ENCODE peak calls at places on chromosomes 11 and 22, in nine cellular contexts. F is mammary epithelial cell; P is tibial nerve; W is GM23338; U is body of pancreas; E is CD4-positive, alpha-beta memory T cell; I is adrenal gland; K is fibroblast of lung; H is pancreas. L is an unnamed sample. For H3K4me1, the result is how much of the 10 kb centered on the place peaks cover.

GRCh38 chr22:49574205-49574604 is 253.5 kb downstream of the BRD1 start:
- DNase-seq in U (no peak), P (no peak), K (no peak), W (no peak), E (no peak), F (no peak), H (no peak), I (no peak), L (no peak)

GRCh38 chr11:92216789-92217188 is 7.8 kb upstream of the FAT3 start:
- DNase-seq in E (no peak), P (no peak), K (no peak), W (peak), H (no peak), F (no peak), I (no peak), U (no peak), L (no peak)

GRCh38 chr11:100774132-100774531 is 87.0 kb downstream of the ARHGAP42 start:
- DNase-seq in I (no peak), K (no peak), P (no peak), H (no peak), W (no peak), U (no peak), E (no peak), F (no peak), L (no peak)

GRCh38 chr11:68300076-68300830 is 12.1 kb upstream of the LRP5 start:
- DNase-seq in H (no peak), F (no peak), U (no peak), P (no peak), K (no peak), W (no peak), E (no peak), I (no peak), L (no peak)

GRCh38 chr22:23834830-23835772 is 3.7 kb downstream of the DERL3 start:
- DNase-seq in K (no peak), W (no peak), U (peak), P (no peak), H (peak), E (no peak), F (no peak), I (peak), L (no peak)

GRCh38 chr11:61746654-61747388 is 5.6 kb upstream of the MYRF start:
- DNase-seq in P (no peak), E (no peak), K (no peak), W (no peak), U (no peak), F (no peak), H (no peak), I (no peak), L (no peak)

GRCh38 chr11:86873573-86874083 is 73.3 kb downstream of the PRSS23 start:
- DNase-seq in I (no peak), P (no peak), F (no peak), W (no peak), E (no peak), H (no peak), U (no peak), K (peak), L (no peak)

GRCh38 chr11:59141191-59141590 is 1.5 kb upstream of the FAM111A start:
- DNase-seq in H (no peak), P (no peak), I (no peak), K (no peak), E (no peak), W (no peak), F (no peak), U (no peak), L (no peak)

GRCh38 chr22:45263790-45264269 is 20.9 kb upstream of the UPK3A start:
- DNase-seq in U (peak), I (peak), E (no peak), F (peak), H (peak), P (peak), K (peak), W (peak), L (peak)

GRCh38 chr11:97224396-97224795 is 834.6 kb downstream of the JRKL start:
- DNase-seq in F (no peak), H (no peak), P (no peak), W (no peak), K (no peak), U (no peak), I (no peak), E (no peak), L (no peak)

GRCh38 chr22:28029962-28030361 is 110.9 kb upstream of the PITPNB start:
- DNase-seq in H (no peak), P (no peak), U (no peak), E (no peak), W (no peak), I (no peak), F (no peak), K (no peak), L (no peak)

GRCh38 chr11:41051919-41052630 is 407.4 kb downstream of the LRRC4C start:
- DNase-seq in P (no peak), I (no peak), U (no peak), E (no peak), H (no peak), F (peak), K (no peak), W (no peak), L (no peak)

GRCh38 chr11:68282141-68282860 is 10.5 kb upstream of the C11orf24 start:
- DNase-seq in E (peak), F (peak), H (no peak), P (no peak), W (no peak), U (no peak), I (no peak), K (no peak), L (no peak)

GRCh38 chr11:43788394-43788793 is 92.2 kb upstream of the ALKBH3 start:
- DNase-seq in H (no peak), K (no peak), E (no peak), U (peak), I (peak), P (no peak), W (no peak), F (no peak), L (no peak)

GRCh38 chr22:42717197-42717967 is 3.3 kb downstream of the A4GALT start:
- DNase-seq in K (no peak), W (peak), P (no peak), H (no peak), E (no peak), F (peak), U (no peak), I (no peak), L (no peak)

GRCh38 chr11:73980001-73980960 is 2.4 kb downstream of the UCP2 start:
- DNase-seq in I (peak), K (no peak), F (peak), W (peak), P (no peak), U (peak), H (peak), E (peak), L (no peak)
- H3K4me1 ChIP-seq in I (under half), K (under half), F (under half), W (under half), P (under half), U (under half), H (under half), E (half or more), L (under half)

DNA sequence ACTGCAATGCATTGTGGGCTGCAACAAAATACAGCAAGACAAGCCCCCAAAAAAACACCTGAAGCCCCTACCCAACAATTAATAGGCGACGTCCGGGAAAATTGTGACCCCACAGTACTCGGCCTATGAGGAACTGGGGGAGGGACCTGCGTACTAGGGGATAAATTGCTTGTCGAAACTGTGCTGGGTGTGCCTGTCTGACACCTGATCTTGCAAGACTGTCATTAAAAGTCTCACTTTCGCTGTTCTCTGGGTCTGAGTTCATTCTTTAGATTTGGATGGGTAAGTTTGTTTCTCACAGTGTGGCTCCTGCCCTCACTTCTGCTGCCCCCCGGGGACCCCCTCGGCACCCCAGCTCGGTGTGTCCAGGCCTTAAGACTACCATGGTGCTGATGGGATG is 15.2 kb downstream of the TANGO2 start:
- DNase-seq in I (no peak), K (no peak), E (no peak), H (no peak), U (no peak), P (no peak), F (no peak), W (no peak), L (no peak)
- H3K4me1 ChIP-seq in I (under half), K (under half), E (under half), H (under half), U (under half), P (under half), F (under half), W (under half), L (under half)

GRCh38 chr11:121478895-121479281 is 26.1 kb upstream of the SORL1-AS1 start:
- DNase-seq in F (no peak), U (no peak), H (no peak), E (no peak), P (no peak), K (no peak), W (no peak), I (no peak), L (no peak)
- H3K4me1 ChIP-seq in F (under half), U (under half), H (under half), E (half or more), P (under half), K (under half), W (under half), I (under half), L (under half)

GRCh38 chr22:29312218-29313125 is 3.0 kb downstream of the RASL10A start:
- DNase-seq in W (no peak), P (peak), I (peak), U (no peak), F (no peak), E (no peak), H (peak), K (no peak), L (peak)
- H3K4me1 ChIP-seq in W (under half), P (half or more), I (half or more), U (half or more), F (under half), E (under half), H (under half), K (under half), L (under half)

GRCh38 chr11:72633068-72633467 is 41.2 kb downstream of the PDE2A start:
- DNase-seq in U (no peak), H (no peak), F (no peak), I (peak), K (no peak), W (no peak), P (no peak), E (no peak), L (no peak)
- H3K4me1 ChIP-seq in U (under half), H (under half), F (under half), I (under half), K (under half), W (under half), P (under half), E (under half), L (under half)

GRCh38 chr11:130512662-130513061 is 64.2 kb downstream of the ADAMTS15 start:
- DNase-seq in W (no peak), H (no peak), K (no peak), P (no peak), E (no peak), F (no peak), U (no peak), I (no peak), L (no peak)

GRCh38 chr11:130509942-130510341 is 61.5 kb downstream of the ADAMTS15 start:
- DNase-seq in P (no peak), F (no peak), U (no peak), H (no peak), W (no peak), E (no peak), I (no peak), K (no peak), L (no peak)

GRCh38 chr11:130513132-130513531 is 64.7 kb downstream of the ADAMTS15 start:
- DNase-seq in U (no peak), W (no peak), P (no peak), E (no peak), K (peak), F (no peak), I (no peak), H (no peak), L (no peak)

GRCh38 chr11:130510407-130511006 is 62.1 kb downstream of the ADAMTS15 start:
- DNase-seq in I (no peak), K (peak), F (no peak), W (no peak), H (no peak), U (peak), P (no peak), E (no peak), L (no peak)

GRCh38 chr11:130511765-130512164 is 63.3 kb downstream of the ADAMTS15 start:
- DNase-seq in E (no peak), U (no peak), K (peak), W (no peak), H (no peak), I (no peak), F (peak), P (no peak), L (no peak)
- H3K4me1 ChIP-seq in E (under half), U (under half), K (under half), W (under half), H (under half), I (under half), F (under half), P (under half), L (under half)

DNA sequence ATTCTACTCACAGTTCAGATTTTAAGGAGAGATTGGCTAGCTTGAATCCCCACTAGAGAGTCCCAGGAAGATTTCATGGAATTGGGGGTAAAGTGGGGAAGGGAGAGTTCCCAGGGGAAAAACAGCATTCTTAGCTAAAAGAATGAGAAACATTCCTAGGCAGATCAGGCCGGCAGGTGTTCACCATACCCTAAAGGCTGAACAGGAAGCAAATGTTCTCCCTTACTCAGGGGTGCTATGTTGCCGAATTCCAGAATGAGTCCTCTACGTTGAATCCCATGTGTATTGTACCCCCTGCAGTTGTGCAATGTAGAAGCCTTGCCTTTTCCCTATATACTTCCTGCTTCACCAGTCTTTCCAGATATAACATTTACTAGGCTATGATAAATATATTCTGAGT is 135.2 kb upstream of the NCAM1 start:
- DNase-seq in P (no peak), F (no peak), I (no peak), H (no peak), W (peak), U (no peak), K (no peak), E (no peak), L (no peak)
- H3K4me1 ChIP-seq in P (under half), F (under half), I (under half), H (under half), W (under half), U (under half), K (under half), E (under half), L (under half)

GRCh38 chr11:73997120-73997772 is 11.6 kb downstream of the UCP3 start:
- DNase-seq in E (no peak), P (no peak), H (no peak), I (no peak), W (no peak), U (no peak), K (no peak), F (no peak), L (no peak)
- H3K4me1 ChIP-seq in E (half or more), P (under half), H (under half), I (under half), W (under half), U (under half), K (under half), F (under half), L (under half)